ENCODE peak calls at places on chromosomes 11 and 22, in eight cellular contexts. E is testis, Q is uterus, G is H54, R is A549, Z is upper lobe of left lung, W is adrenal gland, M is ovary. I is an unnamed sample.

GRCh38 chr11:36312593-36312990 is 16.5 kb downstream of the PRR5L start:
- DNase-seq in E (no peak), Q (no peak), G (no peak), R (no peak), Z (no peak), W (no peak), M (no peak), I (no peak)

GRCh38 chr11:1559103-1559951 is 12.7 kb downstream of the DUSP8 start:
- DNase-seq in E (peak; percentile 92), Q (peak; percentile 89), G (peak; percentile 99), R (peak; percentile 74), Z (peak; percentile 95), W (peak; percentile 96), M (peak; percentile 54), I (peak; percentile 92)

GRCh38 chr11:131025020-131025419 is 108.7 kb upstream of the SNX19 start:
- DNase-seq in E (no peak), Q (no peak), G (no peak), R (peak; percentile 5), Z (no peak), W (peak; percentile 22), M (no peak), I (no peak)

GRCh38 chr11:131218542-131218941 is 151.9 kb upstream of the NTM start:
- DNase-seq in E (no peak), Q (no peak), G (no peak), R (no peak), Z (no peak), W (no peak), M (no peak), I (no peak)

GRCh38 chr11:64789331-64790204 is 11.2 kb upstream of the SF1 start:
- DNase-seq in E (no peak), Q (no peak), G (no peak), R (no peak), Z (no peak), W (no peak), M (peak; percentile 19), I (no peak)

GRCh38 chr11:59573216-59573615 is 42.4 kb downstream of the OSBP start:
- DNase-seq in E (no peak), Q (no peak), G (no peak), R (no peak), Z (no peak), W (peak; percentile 54), M (no peak), I (no peak)

GRCh38 chr11:118889796-118890195 is 6.1 kb downstream of the CXCR5 start:
- DNase-seq in E (peak; percentile 71), Q (peak; percentile 81), G (no peak), R (no peak), Z (peak; percentile 44), W (peak; percentile 96), M (no peak), I (no peak)

GRCh38 chr11:103749158-103749557 is 287.3 kb upstream of the DDI1 start:
- DNase-seq in E (no peak), Q (no peak), G (no peak), R (no peak), Z (no peak), W (no peak), M (no peak), I (no peak)

GRCh38 chr22:22318723-22319465 is 74.3 kb downstream of the VPREB1 start:
- DNase-seq in E (no peak), Q (no peak), G (no peak), R (no peak), Z (no peak), W (no peak), M (no peak), I (no peak)

GRCh38 chr22:35792501-35792900 is 74.8 kb downstream of the APOL5 start:
- DNase-seq in E (no peak), Q (no peak), G (no peak), R (no peak), Z (no peak), W (no peak), M (no peak), I (no peak)

DNA sequence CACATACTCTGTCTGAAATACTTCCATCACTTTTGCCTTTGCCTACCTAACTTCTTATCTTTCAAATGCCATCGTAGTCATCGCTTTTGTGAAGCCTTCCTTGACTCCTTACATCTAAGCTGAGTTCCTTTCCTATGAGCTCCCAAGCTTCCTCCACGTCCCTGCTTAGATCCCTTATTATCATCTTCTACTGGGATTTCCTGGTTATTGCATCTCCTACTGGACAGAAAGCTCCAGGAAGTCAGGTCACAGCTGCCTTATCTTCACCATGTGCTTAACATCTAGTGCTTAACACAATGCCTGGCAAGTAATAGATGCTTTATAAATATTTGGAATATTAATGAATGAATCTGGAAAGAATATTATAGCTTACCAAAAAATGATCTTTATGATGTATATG is 5.9 kb downstream of the YPEL4 start:
- DNase-seq in E (no peak), Q (no peak), G (no peak), R (no peak), Z (no peak), W (no peak), M (no peak), I (no peak)
- TF ChIP-seq POLR2A in E (no peak), Q (no peak), G (no peak), R (no peak), Z (no peak), W (no peak), M (no peak), I (no peak)

GRCh38 chr11:2904153-2905052 is 18.8 kb upstream of the CDKN1C start:
- DNase-seq in E (no peak), Q (no peak), G (no peak), R (no peak), Z (no peak), W (no peak), M (peak; percentile 35), I (peak; percentile 93)
- TF ChIP-seq POLR2A in E (no peak), Q (no peak), G (no peak), R (no peak), Z (no peak), W (no peak), M (no peak), I (peak; percentile 73)

DNA sequence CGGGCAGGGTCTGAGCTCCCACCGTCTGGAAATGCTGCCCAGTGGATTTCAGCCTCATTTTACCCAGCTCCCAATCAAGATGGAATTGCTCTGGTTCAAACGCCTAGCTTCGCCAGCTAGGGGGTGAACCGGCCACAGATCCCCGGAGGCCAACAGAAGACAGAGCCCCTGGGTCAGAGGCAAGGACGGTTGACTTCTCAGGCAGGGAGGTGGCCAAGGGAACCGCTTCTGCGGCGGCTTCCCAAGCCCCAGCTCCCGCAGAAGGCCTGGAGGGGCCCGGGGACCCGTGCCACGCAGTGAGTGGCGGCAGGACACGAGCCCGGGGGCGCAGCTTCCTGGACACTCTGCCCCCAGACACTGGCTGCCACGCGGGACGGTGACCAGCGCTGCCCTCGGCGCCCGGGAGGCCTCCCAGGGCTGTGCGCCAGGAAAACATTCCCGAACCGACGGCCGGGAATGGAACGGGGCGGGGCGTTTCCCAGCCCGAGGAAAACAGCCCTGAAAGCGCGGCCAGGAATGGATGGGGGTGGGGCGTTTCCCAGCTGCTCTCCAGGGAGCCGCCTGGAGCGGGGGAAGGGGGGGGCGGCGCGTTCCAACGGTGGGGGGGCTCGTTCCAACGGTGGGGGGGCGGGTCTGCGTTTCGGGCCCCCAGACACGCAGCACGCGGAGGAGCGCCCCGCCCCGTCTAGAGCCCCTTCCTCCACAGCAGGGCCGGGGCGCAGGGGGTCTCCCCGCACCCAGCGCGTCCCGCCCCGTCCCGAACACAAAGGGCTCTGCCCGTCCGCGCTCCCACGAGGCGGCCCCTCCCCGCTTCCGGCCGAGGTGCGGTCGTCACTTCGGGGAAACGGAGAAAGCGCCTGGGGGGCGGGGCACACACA is 13.5 kb upstream of the B4GALNT4 start:
- DNase-seq in E (peak; percentile 91), Q (peak; percentile 98), G (peak; percentile 92), R (peak; percentile 84), Z (peak; percentile 91), W (peak; percentile 89), M (peak; percentile 99), I (peak; percentile 83)
- TF ChIP-seq POLR2A in E (no peak), Q (peak; percentile 61), G (peak; percentile 85), R (peak; percentile 61), Z (peak; percentile 78), W (peak; percentile 31), M (peak; percentile 49), I (peak; percentile 37)

GRCh38 chr22:46734830-46735453 is 3.1 kb downstream of the CERK start:
- DNase-seq in E (no peak), Q (no peak), G (no peak), R (no peak), Z (peak; percentile 80), W (peak; percentile 61), M (no peak), I (peak; percentile 90)
- TF ChIP-seq POLR2A in E (no peak), Q (no peak), G (no peak), R (no peak), Z (peak; percentile 45), W (peak; percentile 10), M (no peak), I (no peak)

DNA sequence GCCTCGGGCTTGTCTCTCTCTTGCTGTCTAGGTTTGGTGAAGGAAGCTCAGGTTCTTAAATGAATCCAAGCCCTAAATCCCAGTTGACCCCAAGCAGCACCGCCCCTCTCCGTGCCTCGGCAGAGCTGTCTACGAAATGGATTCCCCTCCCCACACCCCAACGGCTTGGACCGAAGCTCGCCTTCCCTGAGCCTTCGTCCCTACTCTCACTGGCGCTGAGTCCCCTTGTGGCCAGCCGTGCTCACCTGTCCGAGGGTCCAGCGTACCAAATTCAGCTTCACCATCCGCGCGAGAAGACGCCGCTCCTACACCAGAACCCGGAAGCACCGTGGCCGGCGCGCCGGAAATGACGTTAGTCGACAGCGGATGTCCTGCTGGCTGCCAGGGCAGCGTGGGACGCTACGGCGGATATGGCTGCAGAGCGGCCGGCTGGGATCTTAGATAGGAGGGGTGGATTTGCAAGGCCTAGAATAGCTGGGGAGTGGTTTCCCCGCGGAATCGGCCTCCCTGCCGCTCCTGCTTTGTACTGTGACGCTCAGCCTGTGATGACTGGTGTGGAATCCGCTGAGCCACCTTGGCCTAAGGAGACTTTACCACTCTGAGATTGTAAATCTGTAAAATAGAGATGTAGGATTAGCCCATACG is at the start of gene TFIP11:
- DNase-seq in E (peak; percentile 98), Q (peak; percentile 93), G (peak; percentile 82), R (peak; percentile 89), Z (peak; percentile 96), W (peak; percentile 96), M (peak; percentile 91), I (peak; percentile 96)
- TF ChIP-seq POLR2A in E (no peak), Q (peak; percentile 60), G (peak; percentile 69), R (peak; percentile 76), Z (peak; percentile 81), W (no peak), M (peak; percentile 63), I (peak; percentile 55)

GRCh38 chr11:128520886-128521696 is 66.3 kb downstream of the ETS1 start:
- DNase-seq in E (no peak), Q (no peak), G (no peak), R (no peak), Z (no peak), W (no peak), M (no peak), I (no peak)
- TF ChIP-seq POLR2A in E (no peak), Q (no peak), G (no peak), R (no peak), Z (no peak), W (no peak), M (no peak), I (no peak)